ENCODE peak calls at places on chromosomes 13 and 19, in six cellular contexts. One of them, this sample, is unnamed.

GRCh38 chr13:96052655-96053002 is 572 bp downstream of the UGGT2 start:
- DNase-seq in activated CD4-positive, alpha-beta T cell treated with anti-CD3 and anti-CD28 coated beads for 48 hours: no peak
- DNase-seq in neural crest cell: no peak
- DNase-seq in ascending aorta: no peak
- DNase-seq in NCI-H2081: peak; percentile 52
- DNase-seq in activated CD8-positive, alpha-beta memory T cell treated with anti-CD3 and anti-CD28 coated beads, Interleukin-2, amount 50 U/mL, for 4 hours: no peak
- DNase-seq in this sample: peak; percentile 54

GRCh38 chr13:111261326-111261725 is 59.1 kb upstream of the TEX29 start:
- DNase-seq in activated CD4-positive, alpha-beta T cell treated with anti-CD3 and anti-CD28 coated beads for 48 hours: no peak
- DNase-seq in neural crest cell: no peak
- DNase-seq in ascending aorta: no peak
- DNase-seq in NCI-H2081: no peak
- DNase-seq in activated CD8-positive, alpha-beta memory T cell treated with anti-CD3 and anti-CD28 coated beads, Interleukin-2, amount 50 U/mL, for 4 hours: no peak
- DNase-seq in this sample: no peak

GRCh38 chr13:33075996-33076395 is 59.8 kb downstream of the KL start:
- DNase-seq in activated CD4-positive, alpha-beta T cell treated with anti-CD3 and anti-CD28 coated beads for 48 hours: no peak
- DNase-seq in neural crest cell: no peak
- DNase-seq in ascending aorta: no peak
- DNase-seq in NCI-H2081: no peak
- DNase-seq in activated CD8-positive, alpha-beta memory T cell treated with anti-CD3 and anti-CD28 coated beads, Interleukin-2, amount 50 U/mL, for 4 hours: no peak
- DNase-seq in this sample: no peak

GRCh38 chr19:58097783-58098681 is at the start of gene ZSCAN18:
- DNase-seq in activated CD4-positive, alpha-beta T cell treated with anti-CD3 and anti-CD28 coated beads for 48 hours: peak; percentile 96
- DNase-seq in neural crest cell: peak; percentile 98
- DNase-seq in ascending aorta: peak; percentile 99
- DNase-seq in NCI-H2081: peak; percentile 92
- DNase-seq in activated CD8-positive, alpha-beta memory T cell treated with anti-CD3 and anti-CD28 coated beads, Interleukin-2, amount 50 U/mL, for 4 hours: peak; percentile 95
- DNase-seq in this sample: peak; percentile 86

GRCh38 chr19:7874080-7874856 is at the start of gene PRR36:
- DNase-seq in activated CD4-positive, alpha-beta T cell treated with anti-CD3 and anti-CD28 coated beads for 48 hours: peak; percentile 46
- DNase-seq in neural crest cell: peak; percentile 68
- DNase-seq in ascending aorta: no peak
- DNase-seq in NCI-H2081: peak; percentile 92
- DNase-seq in activated CD8-positive, alpha-beta memory T cell treated with anti-CD3 and anti-CD28 coated beads, Interleukin-2, amount 50 U/mL, for 4 hours: no peak
- DNase-seq in this sample: no peak

GRCh38 chr19:8004723-8005513 is 523 bp downstream of the ELAVL1 start:
- DNase-seq in activated CD4-positive, alpha-beta T cell treated with anti-CD3 and anti-CD28 coated beads for 48 hours: peak; percentile 31
- DNase-seq in neural crest cell: peak; percentile 9
- DNase-seq in ascending aorta: no peak
- DNase-seq in NCI-H2081: peak; percentile 10
- DNase-seq in activated CD8-positive, alpha-beta memory T cell treated with anti-CD3 and anti-CD28 coated beads, Interleukin-2, amount 50 U/mL, for 4 hours: no peak
- DNase-seq in this sample: no peak

GRCh38 chr13:40534456-40534855 is 132.0 kb downstream of the FOXO1 start:
- DNase-seq in activated CD4-positive, alpha-beta T cell treated with anti-CD3 and anti-CD28 coated beads for 48 hours: no peak
- DNase-seq in neural crest cell: no peak
- DNase-seq in ascending aorta: no peak
- DNase-seq in NCI-H2081: no peak
- DNase-seq in activated CD8-positive, alpha-beta memory T cell treated with anti-CD3 and anti-CD28 coated beads, Interleukin-2, amount 50 U/mL, for 4 hours: no peak
- DNase-seq in this sample: no peak

GRCh38 chr13:114019367-114019766 is 45.5 kb upstream of the C13orf46 start:
- DNase-seq in activated CD4-positive, alpha-beta T cell treated with anti-CD3 and anti-CD28 coated beads for 48 hours: peak; percentile 75
- DNase-seq in neural crest cell: no peak
- DNase-seq in ascending aorta: no peak
- DNase-seq in NCI-H2081: no peak
- DNase-seq in activated CD8-positive, alpha-beta memory T cell treated with anti-CD3 and anti-CD28 coated beads, Interleukin-2, amount 50 U/mL, for 4 hours: peak; percentile 47
- DNase-seq in this sample: no peak

GRCh38 chr19:15199652-15200574 is 882 bp downstream of the NOTCH3 start:
- DNase-seq in activated CD4-positive, alpha-beta T cell treated with anti-CD3 and anti-CD28 coated beads for 48 hours: no peak
- DNase-seq in neural crest cell: peak; percentile 78
- DNase-seq in ascending aorta: no peak
- DNase-seq in NCI-H2081: no peak
- DNase-seq in activated CD8-positive, alpha-beta memory T cell treated with anti-CD3 and anti-CD28 coated beads, Interleukin-2, amount 50 U/mL, for 4 hours: no peak
- DNase-seq in this sample: no peak

GRCh38 chr19:55116232-55117062 is 990 bp downstream of the PPP1R12C start:
- DNase-seq in activated CD4-positive, alpha-beta T cell treated with anti-CD3 and anti-CD28 coated beads for 48 hours: peak; percentile 73
- DNase-seq in neural crest cell: peak; percentile 29
- DNase-seq in ascending aorta: peak; percentile 84
- DNase-seq in NCI-H2081: peak; percentile 20
- DNase-seq in activated CD8-positive, alpha-beta memory T cell treated with anti-CD3 and anti-CD28 coated beads, Interleukin-2, amount 50 U/mL, for 4 hours: peak; percentile 47
- DNase-seq in this sample: no peak

GRCh38 chr19:11964496-11964857 is 363 bp upstream of the ZNF763 start:
- DNase-seq in activated CD4-positive, alpha-beta T cell treated with anti-CD3 and anti-CD28 coated beads for 48 hours: no peak
- DNase-seq in neural crest cell: no peak
- DNase-seq in ascending aorta: no peak
- DNase-seq in NCI-H2081: no peak
- DNase-seq in activated CD8-positive, alpha-beta memory T cell treated with anti-CD3 and anti-CD28 coated beads, Interleukin-2, amount 50 U/mL, for 4 hours: no peak
- DNase-seq in this sample: no peak

GRCh38 chr13:82962422-82962821 is 919.9 kb downstream of the SLITRK1 start:
- DNase-seq in activated CD4-positive, alpha-beta T cell treated with anti-CD3 and anti-CD28 coated beads for 48 hours: no peak
- DNase-seq in neural crest cell: no peak
- DNase-seq in ascending aorta: no peak
- DNase-seq in NCI-H2081: no peak
- DNase-seq in activated CD8-positive, alpha-beta memory T cell treated with anti-CD3 and anti-CD28 coated beads, Interleukin-2, amount 50 U/mL, for 4 hours: no peak
- DNase-seq in this sample: no peak

GRCh38 chr13:102198418-102199322 is 203.2 kb downstream of the FGF14 start:
- DNase-seq in activated CD4-positive, alpha-beta T cell treated with anti-CD3 and anti-CD28 coated beads for 48 hours: no peak
- DNase-seq in neural crest cell: no peak
- DNase-seq in ascending aorta: no peak
- DNase-seq in NCI-H2081: no peak
- DNase-seq in activated CD8-positive, alpha-beta memory T cell treated with anti-CD3 and anti-CD28 coated beads, Interleukin-2, amount 50 U/mL, for 4 hours: no peak
- DNase-seq in this sample: peak; percentile 48

GRCh38 chr13:97339019-97339988 is 94.7 kb upstream of the RAP2A start:
- DNase-seq in activated CD4-positive, alpha-beta T cell treated with anti-CD3 and anti-CD28 coated beads for 48 hours: no peak
- DNase-seq in neural crest cell: no peak
- DNase-seq in ascending aorta: peak; percentile 85
- DNase-seq in NCI-H2081: no peak
- DNase-seq in activated CD8-positive, alpha-beta memory T cell treated with anti-CD3 and anti-CD28 coated beads, Interleukin-2, amount 50 U/mL, for 4 hours: no peak
- DNase-seq in this sample: peak; percentile 75